ENCODE peak calls at places on chromosomes 7 and 10, in five cellular contexts. X, M, Z, P and Q are unnamed samples.

GRCh38 chr10:86411281-86411841 is 44.8 kb upstream of the GRID1 start:
- DNase-seq in X (peak; percentile 66), M (no peak), Z (peak; percentile 92), P (no peak), Q (peak; percentile 81)

GRCh38 chr7:77467453-77467852 is 51.3 kb upstream of the GSAP start:
- DNase-seq in X (no peak), Z (no peak), M (no peak), P (no peak), Q (no peak)

GRCh38 chr10:25017247-25017590 is 807 bp downstream of the THNSL1 start:
- DNase-seq in X (no peak), Z (no peak), P (no peak), M (no peak), Q (no peak)

GRCh38 chr10:132696204-132696603 is 89.7 kb downstream of the NKX6-2 start:
- DNase-seq in Z (no peak), X (peak; percentile 28), P (no peak), M (no peak), Q (no peak)

GRCh38 chr7:77684030-77684429 is 12.2 kb upstream of the RSBN1L start:
- DNase-seq in M (no peak), X (no peak), Z (peak; percentile 79), P (no peak), Q (peak; percentile 32)

GRCh38 chr7:27100601-27101187 is 1.8 kb downstream of the HOXA2 start:
- DNase-seq in M (no peak), Z (peak; percentile 49), P (no peak), X (no peak), Q (no peak)

GRCh38 chr7:150379590-150380379 is 655 bp downstream of the ZNF775 start:
- DNase-seq in X (peak; percentile 30), M (no peak), Z (no peak), P (no peak), Q (peak; percentile 19)

GRCh38 chr10:118799779-118800178 is 45.0 kb upstream of the CACUL1 start:
- DNase-seq in P (no peak), M (no peak), X (no peak), Z (peak; percentile 26), Q (peak; percentile 6)

GRCh38 chr10:11293332-11293731 is 275.7 kb downstream of the CELF2 start:
- DNase-seq in M (no peak), X (no peak), P (no peak), Z (no peak), Q (no peak)

GRCh38 chr7:73721237-73721848 is 1.9 kb upstream of the STX1A start:
- DNase-seq in Z (no peak), P (no peak), M (peak; percentile 85), X (no peak), Q (no peak)

GRCh38 chr10:62278461-62278910 is 9.8 kb upstream of the RTKN2 start:
- DNase-seq in Z (peak; percentile 96), X (no peak), M (no peak), P (no peak), Q (peak; percentile 63)

GRCh38 chr7:18577096-18577771 is 81.7 kb downstream of the HDAC9 start:
- DNase-seq in M (no peak), P (no peak), Z (no peak), X (no peak), Q (no peak)

GRCh38 chr7:129777195-129777844 is 165.8 kb downstream of the NRF1 start:
- DNase-seq in Z (no peak), X (no peak), P (no peak), M (no peak), Q (no peak)

GRCh38 chr10:70967591-70968588 is 79.5 kb upstream of the PCBD1 start:
- DNase-seq in P (peak; percentile 38), Z (no peak), M (no peak), X (peak; percentile 14), Q (no peak)

GRCh38 chr10:69573056-69573806 is at the start of gene NEUROG3:
- DNase-seq in X (peak; percentile 58), Z (no peak), P (no peak), M (no peak), Q (no peak)

GRCh38 chr10:69730251-69731156 is 71.2 kb upstream of the COL13A1 start:
- DNase-seq in P (no peak), X (no peak), Z (peak; percentile 54), M (no peak), Q (no peak)

GRCh38 chr7:112505495-112505894 is 24.7 kb downstream of the LSMEM1 start:
- DNase-seq in X (no peak), P (no peak), Z (peak; percentile 18), M (no peak), Q (no peak)

GRCh38 chr10:27542812-27543211 is 38.7 kb downstream of the RAB18 start:
- DNase-seq in M (no peak), Z (peak; percentile 46), P (no peak), X (no peak), Q (peak; percentile 49)

GRCh38 chr7:54544356-54545240 is 2.4 kb downstream of the VSTM2A start:
- DNase-seq in Z (no peak), M (no peak), X (no peak), P (peak; percentile 47), Q (no peak)

GRCh38 chr7:2979951-2980350 is 63.7 kb downstream of the CARD11 start:
- DNase-seq in X (no peak), Z (no peak), P (no peak), M (no peak), Q (no peak)

GRCh38 chr7:91645542-91645941 is 235.0 kb downstream of the MTERF1 start:
- DNase-seq in Z (no peak), X (no peak), P (no peak), M (no peak), Q (no peak)

GRCh38 chr10:56349611-56350010 is 11.4 kb downstream of the ZWINT start:
- DNase-seq in X (no peak), M (no peak), Z (no peak), P (no peak), Q (no peak)
- TF ChIP-seq CTCF in X (no peak), M (no peak), Z (no peak), P (no peak), Q (peak; percentile 48)

DNA sequence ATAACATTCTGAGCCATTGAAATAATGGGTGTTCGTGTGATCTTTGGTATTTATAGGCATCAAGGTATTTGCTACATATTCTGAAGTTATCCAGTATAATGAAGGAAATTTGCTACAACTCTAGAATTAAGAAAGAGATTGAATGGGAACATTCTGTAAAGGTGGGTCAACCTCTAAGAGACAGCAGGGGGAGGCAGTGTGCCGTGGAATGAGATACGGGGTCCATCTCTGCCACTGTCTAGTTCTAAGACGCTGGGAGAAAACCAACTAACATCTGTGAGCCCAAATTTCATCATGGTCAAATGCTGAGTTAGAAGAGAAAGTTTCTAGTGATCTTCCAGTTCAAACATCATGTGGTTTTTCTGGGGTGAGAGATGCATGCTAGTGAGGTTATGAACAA is 368.9 kb downstream of the SORCS1 start:
- DNase-seq in Z (no peak), M (no peak), X (peak; percentile 7), P (no peak), Q (no peak)
- TF ChIP-seq CTCF in Z (no peak), M (no peak), X (no peak), P (peak; percentile 45), Q (no peak)

GRCh38 chr10:73459683-73460314 is 26.4 kb upstream of the MSS51 start:
- DNase-seq in Z (peak; percentile 11), X (no peak), M (no peak), P (no peak), Q (no peak)

GRCh38 chr10:73460897-73461296 is 27.5 kb upstream of the MSS51 start:
- DNase-seq in Z (no peak), X (no peak), M (no peak), P (no peak), Q (no peak)

GRCh38 chr10:73456187-73456890 is 23.0 kb upstream of the MSS51 start:
- DNase-seq in M (no peak), X (no peak), Z (no peak), P (no peak), Q (no peak)
- TF ChIP-seq CTCF in M (no peak), X (no peak), Z (no peak), P (no peak), Q (no peak)

DNA sequence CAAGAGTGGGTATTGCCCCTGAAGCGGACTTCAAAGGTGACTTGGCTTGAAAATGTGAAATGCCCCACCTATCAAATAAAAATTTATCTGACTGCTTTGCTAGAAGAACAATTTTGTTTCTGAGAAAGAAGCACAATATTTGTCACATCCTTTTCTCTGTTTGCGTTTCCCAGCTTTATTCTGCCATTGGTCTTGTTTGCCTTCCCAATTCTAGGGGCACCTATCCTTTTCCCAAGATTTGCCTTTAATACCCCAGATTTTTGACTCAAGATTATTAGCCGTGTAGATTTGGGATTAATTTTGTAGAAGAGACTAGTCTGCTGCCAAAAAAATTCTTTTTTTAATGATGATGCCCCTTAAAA is 110.2 kb upstream of the LRGUK start:
- DNase-seq in M (no peak), Z (no peak), P (no peak), X (no peak), Q (no peak)
- TF ChIP-seq CTCF in M (no peak), Z (no peak), P (no peak), X (peak; percentile 7), Q (peak; percentile 31)